ENCODE peak calls at places on chromosomes 2 and 18, in ten cellular contexts. One of them, this sample, is unnamed.
A peak's percentile ranks its signal among the peaks of the same experiment; 100 is the strongest.

GRCh38 chr18:35071819-35072247 is 30.6 kb downstream of the MAPRE2 start:
- DNase-seq in AG09319: no peak
- DNase-seq in H54: no peak
- DNase-seq in fibroblast of lung: no peak
- DNase-seq in psoas muscle: no peak
- DNase-seq in foreskin fibroblast: no peak
- DNase-seq in colonic mucosa: no peak
- DNase-seq in cardiac muscle cell: peak; percentile 69
- DNase-seq in NCI-H1694: no peak
- DNase-seq in CD8-positive, alpha-beta memory T cell: no peak
- DNase-seq in this sample: no peak

GRCh38 chr18:48929951-48930713 is 20.6 kb downstream of the SMAD7 start:
- DNase-seq in CD8-positive, alpha-beta memory T cell: no peak
- DNase-seq in colonic mucosa: peak; percentile 88
- DNase-seq in AG09319: no peak
- DNase-seq in H54: no peak
- DNase-seq in NCI-H1694: no peak
- DNase-seq in psoas muscle: no peak
- DNase-seq in cardiac muscle cell: peak; percentile 84
- DNase-seq in fibroblast of lung: peak; percentile 68
- DNase-seq in foreskin fibroblast: peak; percentile 65
- DNase-seq in this sample: peak; percentile 89

GRCh38 chr2:204110250-204111183 is 174.0 kb downstream of the ICOS start:
- DNase-seq in CD8-positive, alpha-beta memory T cell: peak; percentile 72
- DNase-seq in colonic mucosa: no peak
- DNase-seq in cardiac muscle cell: peak; percentile 53
- DNase-seq in psoas muscle: no peak
- DNase-seq in fibroblast of lung: peak; percentile 11
- DNase-seq in AG09319: no peak
- DNase-seq in H54: no peak
- DNase-seq in foreskin fibroblast: peak; percentile 56
- DNase-seq in NCI-H1694: no peak
- DNase-seq in this sample: no peak

GRCh38 chr2:43343573-43344304 is 117.3 kb upstream of the ZFP36L2 start:
- DNase-seq in cardiac muscle cell: peak; percentile 93
- DNase-seq in NCI-H1694: peak; percentile 7
- DNase-seq in psoas muscle: peak; percentile 66
- DNase-seq in CD8-positive, alpha-beta memory T cell: no peak
- DNase-seq in fibroblast of lung: peak; percentile 93
- DNase-seq in colonic mucosa: peak; percentile 76
- DNase-seq in foreskin fibroblast: peak; percentile 95
- DNase-seq in H54: no peak
- DNase-seq in AG09319: peak; percentile 67
- DNase-seq in this sample: no peak

GRCh38 chr18:13577091-13577697 is 149.2 kb downstream of the FAM210A start:
- DNase-seq in psoas muscle: no peak
- DNase-seq in AG09319: no peak
- DNase-seq in cardiac muscle cell: peak; percentile 29
- DNase-seq in fibroblast of lung: no peak
- DNase-seq in foreskin fibroblast: peak; percentile 80
- DNase-seq in colonic mucosa: no peak
- DNase-seq in NCI-H1694: no peak
- DNase-seq in CD8-positive, alpha-beta memory T cell: no peak
- DNase-seq in H54: no peak
- DNase-seq in this sample: no peak

GRCh38 chr2:230751062-230751461 is 38.4 kb downstream of the CAB39 start:
- DNase-seq in CD8-positive, alpha-beta memory T cell: no peak
- DNase-seq in colonic mucosa: no peak
- DNase-seq in AG09319: no peak
- DNase-seq in cardiac muscle cell: peak; percentile 53
- DNase-seq in foreskin fibroblast: peak; percentile 86
- DNase-seq in fibroblast of lung: peak; percentile 77
- DNase-seq in H54: peak; percentile 15
- DNase-seq in NCI-H1694: no peak
- DNase-seq in psoas muscle: no peak
- DNase-seq in this sample: no peak

GRCh38 chr18:32879497-32879896 is 106.7 kb upstream of the KLHL14 start:
- DNase-seq in colonic mucosa: no peak
- DNase-seq in CD8-positive, alpha-beta memory T cell: no peak
- DNase-seq in foreskin fibroblast: no peak
- DNase-seq in NCI-H1694: no peak
- DNase-seq in H54: no peak
- DNase-seq in fibroblast of lung: no peak
- DNase-seq in AG09319: no peak
- DNase-seq in cardiac muscle cell: no peak
- DNase-seq in psoas muscle: no peak
- DNase-seq in this sample: no peak

GRCh38 chr2:11932896-11933295 is 186.5 kb downstream of the LPIN1 start:
- DNase-seq in H54: no peak
- DNase-seq in foreskin fibroblast: no peak
- DNase-seq in colonic mucosa: no peak
- DNase-seq in AG09319: no peak
- DNase-seq in CD8-positive, alpha-beta memory T cell: no peak
- DNase-seq in fibroblast of lung: peak; percentile 70
- DNase-seq in cardiac muscle cell: peak; percentile 3
- DNase-seq in NCI-H1694: no peak
- DNase-seq in psoas muscle: no peak
- DNase-seq in this sample: no peak

GRCh38 chr2:105858868-105859693 is 114.4 kb downstream of the NCK2 start:
- DNase-seq in AG09319: no peak
- DNase-seq in NCI-H1694: no peak
- DNase-seq in colonic mucosa: no peak
- DNase-seq in psoas muscle: no peak
- DNase-seq in cardiac muscle cell: no peak
- DNase-seq in fibroblast of lung: no peak
- DNase-seq in CD8-positive, alpha-beta memory T cell: no peak
- DNase-seq in foreskin fibroblast: no peak
- DNase-seq in H54: no peak
- DNase-seq in this sample: no peak

GRCh38 chr2:224268441-224268840 is 133.5 kb downstream of the FAM124B start:
- DNase-seq in NCI-H1694: no peak
- DNase-seq in cardiac muscle cell: peak; percentile 91
- DNase-seq in CD8-positive, alpha-beta memory T cell: no peak
- DNase-seq in fibroblast of lung: peak; percentile 97
- DNase-seq in H54: no peak
- DNase-seq in colonic mucosa: no peak
- DNase-seq in foreskin fibroblast: peak; percentile 83
- DNase-seq in AG09319: peak; percentile 77
- DNase-seq in psoas muscle: no peak
- DNase-seq in this sample: peak; percentile 84

GRCh38 chr2:109510136-109511028 is 103.4 kb downstream of the SEPTIN10 start:
- DNase-seq in fibroblast of lung: peak; percentile 81
- DNase-seq in CD8-positive, alpha-beta memory T cell: peak; percentile 79
- DNase-seq in NCI-H1694: peak; percentile 90
- DNase-seq in AG09319: peak; percentile 48
- DNase-seq in colonic mucosa: peak; percentile 89
- DNase-seq in psoas muscle: peak; percentile 79
- DNase-seq in cardiac muscle cell: peak; percentile 81
- DNase-seq in H54: peak; percentile 82
- DNase-seq in foreskin fibroblast: peak; percentile 88
- DNase-seq in this sample: peak; percentile 76

GRCh38 chr18:79866889-79867574 is 69.3 kb downstream of the KCNG2 start:
- DNase-seq in fibroblast of lung: no peak
- DNase-seq in CD8-positive, alpha-beta memory T cell: peak; percentile 33
- DNase-seq in H54: no peak
- DNase-seq in psoas muscle: no peak
- DNase-seq in AG09319: no peak
- DNase-seq in NCI-H1694: no peak
- DNase-seq in cardiac muscle cell: peak; percentile 10
- DNase-seq in colonic mucosa: no peak
- DNase-seq in foreskin fibroblast: no peak
- DNase-seq in this sample: no peak

GRCh38 chr2:209773377-209773776 is 1.7 kb downstream of the UNC80 start:
- DNase-seq in NCI-H1694: no peak
- DNase-seq in foreskin fibroblast: no peak
- DNase-seq in psoas muscle: no peak
- DNase-seq in H54: no peak
- DNase-seq in colonic mucosa: no peak
- DNase-seq in fibroblast of lung: no peak
- DNase-seq in CD8-positive, alpha-beta memory T cell: no peak
- DNase-seq in AG09319: no peak
- DNase-seq in cardiac muscle cell: no peak
- DNase-seq in this sample: no peak

GRCh38 chr2:239555566-239555895 is 154.7 kb upstream of the HDAC4 start:
- DNase-seq in cardiac muscle cell: no peak
- DNase-seq in AG09319: no peak
- DNase-seq in colonic mucosa: no peak
- DNase-seq in fibroblast of lung: no peak
- DNase-seq in NCI-H1694: no peak
- DNase-seq in psoas muscle: no peak
- DNase-seq in foreskin fibroblast: no peak
- DNase-seq in CD8-positive, alpha-beta memory T cell: peak; percentile 1
- DNase-seq in H54: no peak
- DNase-seq in this sample: no peak

GRCh38 chr18:48453330-48454063 is 44.3 kb upstream of the ZBTB7C start:
- DNase-seq in NCI-H1694: no peak
- DNase-seq in AG09319: no peak
- DNase-seq in cardiac muscle cell: no peak
- DNase-seq in psoas muscle: no peak
- DNase-seq in foreskin fibroblast: peak; percentile 39
- DNase-seq in H54: no peak
- DNase-seq in CD8-positive, alpha-beta memory T cell: no peak
- DNase-seq in colonic mucosa: no peak
- DNase-seq in fibroblast of lung: no peak
- DNase-seq in this sample: no peak

GRCh38 chr2:239067196-239067865 is 219.4 kb downstream of the TWIST2 start:
- DNase-seq in AG09319: no peak
- DNase-seq in cardiac muscle cell: no peak
- DNase-seq in foreskin fibroblast: no peak
- DNase-seq in colonic mucosa: no peak
- DNase-seq in psoas muscle: no peak
- DNase-seq in fibroblast of lung: no peak
- DNase-seq in H54: no peak
- DNase-seq in NCI-H1694: no peak
- DNase-seq in CD8-positive, alpha-beta memory T cell: no peak
- DNase-seq in this sample: no peak

GRCh38 chr2:198782734-198783133 is 675.0 kb downstream of the SATB2 start:
- DNase-seq in fibroblast of lung: no peak
- DNase-seq in cardiac muscle cell: no peak
- DNase-seq in CD8-positive, alpha-beta memory T cell: no peak
- DNase-seq in NCI-H1694: no peak
- DNase-seq in colonic mucosa: peak; percentile 53
- DNase-seq in H54: no peak
- DNase-seq in foreskin fibroblast: no peak
- DNase-seq in psoas muscle: no peak
- DNase-seq in AG09319: no peak
- DNase-seq in this sample: no peak

GRCh38 chr2:31083204-31083993 is 54.8 kb downstream of the GALNT14 start:
- DNase-seq in fibroblast of lung: no peak
- DNase-seq in colonic mucosa: no peak
- DNase-seq in foreskin fibroblast: no peak
- DNase-seq in CD8-positive, alpha-beta memory T cell: no peak
- DNase-seq in psoas muscle: no peak
- DNase-seq in cardiac muscle cell: no peak
- DNase-seq in H54: no peak
- DNase-seq in NCI-H1694: no peak
- DNase-seq in AG09319: no peak
- DNase-seq in this sample: no peak

GRCh38 chr2:224572338-224572737 is 12.8 kb downstream of the CUL3 start:
- DNase-seq in cardiac muscle cell: no peak
- DNase-seq in NCI-H1694: no peak
- DNase-seq in fibroblast of lung: no peak
- DNase-seq in foreskin fibroblast: no peak
- DNase-seq in AG09319: no peak
- DNase-seq in psoas muscle: no peak
- DNase-seq in H54: no peak
- DNase-seq in colonic mucosa: no peak
- DNase-seq in CD8-positive, alpha-beta memory T cell: no peak
- DNase-seq in this sample: no peak

GRCh38 chr2:63364866-63365265 is 223.4 kb downstream of the WDPCP start:
- DNase-seq in AG09319: no peak
- DNase-seq in H54: no peak
- DNase-seq in cardiac muscle cell: no peak
- DNase-seq in foreskin fibroblast: no peak
- DNase-seq in NCI-H1694: no peak
- DNase-seq in fibroblast of lung: no peak
- DNase-seq in colonic mucosa: no peak
- DNase-seq in psoas muscle: no peak
- DNase-seq in CD8-positive, alpha-beta memory T cell: no peak
- DNase-seq in this sample: no peak

GRCh38 chr2:98334439-98335078 is 11.7 kb upstream of the CNGA3 start:
- DNase-seq in cardiac muscle cell: peak; percentile 68
- DNase-seq in foreskin fibroblast: peak; percentile 94
- DNase-seq in H54: peak; percentile 66
- DNase-seq in CD8-positive, alpha-beta memory T cell: no peak
- DNase-seq in fibroblast of lung: peak; percentile 82
- DNase-seq in psoas muscle: no peak
- DNase-seq in NCI-H1694: no peak
- DNase-seq in AG09319: peak; percentile 47
- DNase-seq in colonic mucosa: no peak
- DNase-seq in this sample: peak; percentile 10

GRCh38 chr2:96768083-96768561 is 7.4 kb downstream of the CNNM4 start:
- DNase-seq in NCI-H1694: no peak
- DNase-seq in foreskin fibroblast: no peak
- DNase-seq in colonic mucosa: peak; percentile 77
- DNase-seq in CD8-positive, alpha-beta memory T cell: no peak
- DNase-seq in cardiac muscle cell: peak; percentile 15
- DNase-seq in psoas muscle: no peak
- DNase-seq in AG09319: no peak
- DNase-seq in fibroblast of lung: no peak
- DNase-seq in H54: no peak
- DNase-seq in this sample: no peak

This sample was measured in A549.